ENCODE peak calls at places on chromosomes 1 and 21, in seven cellular contexts. V is DMS79, M is naive B cell, H is cardiac muscle cell, J is A172, T is GM20000, L is endothelial cell. A is an unnamed sample.

GRCh38 chr1:233113713-233114028 is 163.3 kb downstream of the NTPCR start:
- DNase-seq in L (no peak), M (no peak), J (no peak), T (no peak), V (no peak), H (no peak), A (no peak)

GRCh38 chr1:20194770-20195463 is 8.6 kb upstream of the PLA2G2C start:
- DNase-seq in M (peak), H (peak), T (peak), J (peak), L (peak), V (no peak), A (peak)

GRCh38 chr1:207021139-207021861 is 11.3 kb downstream of the C1orf116 start:
- DNase-seq in T (no peak), H (peak), L (no peak), M (no peak), V (no peak), J (no peak), A (no peak)

GRCh38 chr1:29709711-29710169 is 473.4 kb downstream of the PTPRU start:
- DNase-seq in J (peak), H (no peak), L (no peak), V (peak), T (no peak), M (no peak), A (no peak)

GRCh38 chr1:200771625-200772555 is 33.2 kb downstream of the CAMSAP2 start:
- DNase-seq in J (peak), V (no peak), H (no peak), T (no peak), M (no peak), L (no peak), A (no peak)

GRCh38 chr1:26717066-26717465 is 21.3 kb downstream of the ARID1A start:
- DNase-seq in L (no peak), H (no peak), T (no peak), M (no peak), V (no peak), J (no peak), A (no peak)

GRCh38 chr1:223402790-223403142 is 9.6 kb downstream of the CCDC185 start:
- DNase-seq in M (no peak), J (no peak), T (no peak), H (no peak), V (no peak), L (no peak), A (no peak)

GRCh38 chr21:45528028-45528705 is 14.1 kb downstream of the SLC19A1 start:
- DNase-seq in L (no peak), M (no peak), H (no peak), J (no peak), T (no peak), V (no peak), A (no peak)

GRCh38 chr1:51240096-51240495 is 4.0 kb downstream of the RNF11 start:
- DNase-seq in T (no peak), V (no peak), M (no peak), L (no peak), H (peak), J (no peak), A (no peak)

GRCh38 chr1:109040627-109041613 is 982 bp downstream of the WDR47 start:
- DNase-seq in T (peak), L (peak), H (peak), J (no peak), V (no peak), M (peak), A (peak)

GRCh38 chr21:41280115-41280919 is 36.3 kb upstream of the FAM3B start:
- DNase-seq in H (no peak), T (no peak), J (peak), M (no peak), V (no peak), L (no peak), A (no peak)

GRCh38 chr1:52669696-52670095 is 28.5 kb downstream of the COA7 start:
- DNase-seq in L (no peak), H (no peak), M (no peak), T (no peak), V (no peak), J (no peak), A (no peak)

GRCh38 chr1:53606197-53607095 is 132.5 kb downstream of the GLIS1 start:
- DNase-seq in V (no peak), H (no peak), T (no peak), M (no peak), L (no peak), J (no peak), A (no peak)

A was measured in neural crest cell.